ENCODE peak calls at places on chromosomes 4 and X, in ten cellular contexts. One of them, this sample, is unnamed.

GRCh38 chr4:60034371-60034770 is 1165.8 kb upstream of the ADGRL3 start:
- DNase-seq in upper lobe of right lung: no peak
- DNase-seq in D341Med: no peak
- DNase-seq in NCI-H1436: no peak
- DNase-seq in GM04504: no peak
- DNase-seq in activated CD4-positive, alpha-beta memory T cell treated with anti-CD3 and anti-CD28 coated beads, Interleukin-2, amount 10 ng/mL, durations not matched to agents 7 days and 5 days: no peak
- DNase-seq in mucosa of descending colon: no peak
- DNase-seq in islet precursor cell: peak; percentile 63
- DNase-seq in activated naive CD4-positive, alpha-beta T cell treated with Interleukin-2 at 50 U/mL for 16 hours: no peak
- DNase-seq in esophagus squamous epithelium: no peak
- DNase-seq in this sample: no peak

GRCh38 chrX:70500826-70501225 is 56.2 kb downstream of the DLG3 start:
- DNase-seq in upper lobe of right lung: no peak
- DNase-seq in D341Med: no peak
- DNase-seq in NCI-H1436: no peak
- DNase-seq in GM04504: no peak
- DNase-seq in activated CD4-positive, alpha-beta memory T cell treated with anti-CD3 and anti-CD28 coated beads, Interleukin-2, amount 10 ng/mL, durations not matched to agents 7 days and 5 days: no peak
- DNase-seq in mucosa of descending colon: no peak
- DNase-seq in islet precursor cell: peak; percentile 7
- DNase-seq in activated naive CD4-positive, alpha-beta T cell treated with Interleukin-2 at 50 U/mL for 16 hours: no peak
- DNase-seq in esophagus squamous epithelium: no peak
- DNase-seq in this sample: no peak

GRCh38 chr4:183343730-183344129 is 21.5 kb upstream of the CLDN24 start:
- DNase-seq in upper lobe of right lung: peak; percentile 27
- DNase-seq in D341Med: no peak
- DNase-seq in NCI-H1436: no peak
- DNase-seq in GM04504: no peak
- DNase-seq in activated CD4-positive, alpha-beta memory T cell treated with anti-CD3 and anti-CD28 coated beads, Interleukin-2, amount 10 ng/mL, durations not matched to agents 7 days and 5 days: no peak
- DNase-seq in mucosa of descending colon: no peak
- DNase-seq in islet precursor cell: no peak
- DNase-seq in activated naive CD4-positive, alpha-beta T cell treated with Interleukin-2 at 50 U/mL for 16 hours: no peak
- DNase-seq in esophagus squamous epithelium: no peak
- DNase-seq in this sample: no peak

GRCh38 chr4:65865489-65865888 is 195.2 kb upstream of the EPHA5 start:
- DNase-seq in upper lobe of right lung: no peak
- DNase-seq in D341Med: peak; percentile 37
- DNase-seq in NCI-H1436: no peak
- DNase-seq in GM04504: no peak
- DNase-seq in activated CD4-positive, alpha-beta memory T cell treated with anti-CD3 and anti-CD28 coated beads, Interleukin-2, amount 10 ng/mL, durations not matched to agents 7 days and 5 days: no peak
- DNase-seq in mucosa of descending colon: no peak
- DNase-seq in islet precursor cell: no peak
- DNase-seq in activated naive CD4-positive, alpha-beta T cell treated with Interleukin-2 at 50 U/mL for 16 hours: no peak
- DNase-seq in esophagus squamous epithelium: no peak
- DNase-seq in this sample: no peak

GRCh38 chr4:128483816-128484215 is 196.2 kb upstream of the PGRMC2 start:
- DNase-seq in upper lobe of right lung: no peak
- DNase-seq in D341Med: no peak
- DNase-seq in NCI-H1436: no peak
- DNase-seq in GM04504: peak; percentile 64
- DNase-seq in activated CD4-positive, alpha-beta memory T cell treated with anti-CD3 and anti-CD28 coated beads, Interleukin-2, amount 10 ng/mL, durations not matched to agents 7 days and 5 days: no peak
- DNase-seq in mucosa of descending colon: no peak
- DNase-seq in islet precursor cell: no peak
- DNase-seq in activated naive CD4-positive, alpha-beta T cell treated with Interleukin-2 at 50 U/mL for 16 hours: no peak
- DNase-seq in esophagus squamous epithelium: no peak
- DNase-seq in this sample: no peak

GRCh38 chr4:112214397-112215264 is 17.0 kb upstream of the AP1AR start:
- DNase-seq in upper lobe of right lung: no peak
- DNase-seq in D341Med: peak; percentile 35
- DNase-seq in NCI-H1436: peak; percentile 8
- DNase-seq in GM04504: no peak
- DNase-seq in activated CD4-positive, alpha-beta memory T cell treated with anti-CD3 and anti-CD28 coated beads, Interleukin-2, amount 10 ng/mL, durations not matched to agents 7 days and 5 days: no peak
- DNase-seq in mucosa of descending colon: peak; percentile 40
- DNase-seq in islet precursor cell: no peak
- DNase-seq in activated naive CD4-positive, alpha-beta T cell treated with Interleukin-2 at 50 U/mL for 16 hours: no peak
- DNase-seq in esophagus squamous epithelium: no peak
- DNase-seq in this sample: no peak

GRCh38 chr4:75344915-75345314 is 169.3 kb downstream of the RCHY1 start:
- DNase-seq in upper lobe of right lung: no peak
- DNase-seq in D341Med: no peak
- DNase-seq in NCI-H1436: no peak
- DNase-seq in GM04504: no peak
- DNase-seq in activated CD4-positive, alpha-beta memory T cell treated with anti-CD3 and anti-CD28 coated beads, Interleukin-2, amount 10 ng/mL, durations not matched to agents 7 days and 5 days: no peak
- DNase-seq in mucosa of descending colon: no peak
- DNase-seq in islet precursor cell: no peak
- DNase-seq in activated naive CD4-positive, alpha-beta T cell treated with Interleukin-2 at 50 U/mL for 16 hours: no peak
- DNase-seq in esophagus squamous epithelium: no peak
- DNase-seq in this sample: no peak

GRCh38 chr4:143773998-143774898 is 73.8 kb upstream of the FREM3 start:
- DNase-seq in upper lobe of right lung: no peak
- DNase-seq in D341Med: peak; percentile 58
- DNase-seq in NCI-H1436: peak; percentile 3
- DNase-seq in GM04504: peak; percentile 17
- DNase-seq in activated CD4-positive, alpha-beta memory T cell treated with anti-CD3 and anti-CD28 coated beads, Interleukin-2, amount 10 ng/mL, durations not matched to agents 7 days and 5 days: peak; percentile 48
- DNase-seq in mucosa of descending colon: peak; percentile 73
- DNase-seq in islet precursor cell: peak; percentile 83
- DNase-seq in activated naive CD4-positive, alpha-beta T cell treated with Interleukin-2 at 50 U/mL for 16 hours: peak; percentile 29
- DNase-seq in esophagus squamous epithelium: no peak
- DNase-seq in this sample: no peak

GRCh38 chr4:80266902-80267380 is 477 bp downstream of the FGF5 start:
- DNase-seq in upper lobe of right lung: no peak
- DNase-seq in D341Med: peak; percentile 30
- DNase-seq in NCI-H1436: peak; percentile 19
- DNase-seq in GM04504: peak; percentile 38
- DNase-seq in activated CD4-positive, alpha-beta memory T cell treated with anti-CD3 and anti-CD28 coated beads, Interleukin-2, amount 10 ng/mL, durations not matched to agents 7 days and 5 days: no peak
- DNase-seq in mucosa of descending colon: no peak
- DNase-seq in islet precursor cell: peak; percentile 73
- DNase-seq in activated naive CD4-positive, alpha-beta T cell treated with Interleukin-2 at 50 U/mL for 16 hours: no peak
- DNase-seq in esophagus squamous epithelium: no peak
- DNase-seq in this sample: peak; percentile 84

GRCh38 chr4:152352215-152352614 is 183.7 kb downstream of the FBXW7 start:
- DNase-seq in upper lobe of right lung: no peak
- DNase-seq in D341Med: peak; percentile 10
- DNase-seq in NCI-H1436: no peak
- DNase-seq in GM04504: no peak
- DNase-seq in activated CD4-positive, alpha-beta memory T cell treated with anti-CD3 and anti-CD28 coated beads, Interleukin-2, amount 10 ng/mL, durations not matched to agents 7 days and 5 days: no peak
- DNase-seq in mucosa of descending colon: no peak
- DNase-seq in islet precursor cell: no peak
- DNase-seq in activated naive CD4-positive, alpha-beta T cell treated with Interleukin-2 at 50 U/mL for 16 hours: no peak
- DNase-seq in esophagus squamous epithelium: no peak
- DNase-seq in this sample: no peak

GRCh38 chr4:165347647-165348569 is 20.4 kb downstream of the MSMO1 start:
- DNase-seq in upper lobe of right lung: no peak
- DNase-seq in D341Med: no peak
- DNase-seq in NCI-H1436: no peak
- DNase-seq in GM04504: no peak
- DNase-seq in activated CD4-positive, alpha-beta memory T cell treated with anti-CD3 and anti-CD28 coated beads, Interleukin-2, amount 10 ng/mL, durations not matched to agents 7 days and 5 days: no peak
- DNase-seq in mucosa of descending colon: no peak
- DNase-seq in islet precursor cell: no peak
- DNase-seq in activated naive CD4-positive, alpha-beta T cell treated with Interleukin-2 at 50 U/mL for 16 hours: no peak
- DNase-seq in esophagus squamous epithelium: no peak
- DNase-seq in this sample: no peak

GRCh38 chrX:4173743-4174142 is 460.3 kb upstream of the PRKX start:
- DNase-seq in upper lobe of right lung: no peak
- DNase-seq in D341Med: no peak
- DNase-seq in NCI-H1436: no peak
- DNase-seq in GM04504: no peak
- DNase-seq in activated CD4-positive, alpha-beta memory T cell treated with anti-CD3 and anti-CD28 coated beads, Interleukin-2, amount 10 ng/mL, durations not matched to agents 7 days and 5 days: no peak
- DNase-seq in mucosa of descending colon: no peak
- DNase-seq in islet precursor cell: no peak
- DNase-seq in activated naive CD4-positive, alpha-beta T cell treated with Interleukin-2 at 50 U/mL for 16 hours: no peak
- DNase-seq in esophagus squamous epithelium: no peak
- DNase-seq in this sample: no peak

GRCh38 chr4:98794565-98795205 is 134.2 kb downstream of the EIF4E start:
- DNase-seq in upper lobe of right lung: no peak
- DNase-seq in D341Med: no peak
- DNase-seq in NCI-H1436: no peak
- DNase-seq in GM04504: peak; percentile 10
- DNase-seq in activated CD4-positive, alpha-beta memory T cell treated with anti-CD3 and anti-CD28 coated beads, Interleukin-2, amount 10 ng/mL, durations not matched to agents 7 days and 5 days: no peak
- DNase-seq in mucosa of descending colon: no peak
- DNase-seq in islet precursor cell: peak; percentile 86
- DNase-seq in activated naive CD4-positive, alpha-beta T cell treated with Interleukin-2 at 50 U/mL for 16 hours: peak; percentile 61
- DNase-seq in esophagus squamous epithelium: no peak
- DNase-seq in this sample: no peak

GRCh38 chrX:122004127-122004526 is 956.7 kb downstream of the GLUD2 start:
- DNase-seq in upper lobe of right lung: no peak
- DNase-seq in D341Med: no peak
- DNase-seq in NCI-H1436: no peak
- DNase-seq in GM04504: no peak
- DNase-seq in activated CD4-positive, alpha-beta memory T cell treated with anti-CD3 and anti-CD28 coated beads, Interleukin-2, amount 10 ng/mL, durations not matched to agents 7 days and 5 days: no peak
- DNase-seq in mucosa of descending colon: no peak
- DNase-seq in islet precursor cell: no peak
- DNase-seq in activated naive CD4-positive, alpha-beta T cell treated with Interleukin-2 at 50 U/mL for 16 hours: no peak
- DNase-seq in esophagus squamous epithelium: no peak
- DNase-seq in this sample: no peak

GRCh38 chr4:22129454-22130075 is 181.0 kb upstream of the KCNIP4 start:
- DNase-seq in upper lobe of right lung: no peak
- DNase-seq in D341Med: peak; percentile 67
- DNase-seq in NCI-H1436: peak; percentile 4
- DNase-seq in GM04504: peak; percentile 5
- DNase-seq in activated CD4-positive, alpha-beta memory T cell treated with anti-CD3 and anti-CD28 coated beads, Interleukin-2, amount 10 ng/mL, durations not matched to agents 7 days and 5 days: no peak
- DNase-seq in mucosa of descending colon: peak; percentile 45
- DNase-seq in islet precursor cell: peak; percentile 76
- DNase-seq in activated naive CD4-positive, alpha-beta T cell treated with Interleukin-2 at 50 U/mL for 16 hours: no peak
- DNase-seq in esophagus squamous epithelium: no peak
- DNase-seq in this sample: no peak

GRCh38 chrX:47815901-47816845 is 20.5 kb upstream of the ZNF81 start:
- DNase-seq in upper lobe of right lung: no peak
- DNase-seq in D341Med: no peak
- DNase-seq in NCI-H1436: no peak
- DNase-seq in GM04504: no peak
- DNase-seq in activated CD4-positive, alpha-beta memory T cell treated with anti-CD3 and anti-CD28 coated beads, Interleukin-2, amount 10 ng/mL, durations not matched to agents 7 days and 5 days: no peak
- DNase-seq in mucosa of descending colon: peak; percentile 60
- DNase-seq in islet precursor cell: no peak
- DNase-seq in activated naive CD4-positive, alpha-beta T cell treated with Interleukin-2 at 50 U/mL for 16 hours: no peak
- DNase-seq in esophagus squamous epithelium: no peak
- DNase-seq in this sample: no peak

GRCh38 chr4:113682730-113683129 is 78.8 kb downstream of the CAMK2D start:
- DNase-seq in upper lobe of right lung: no peak
- DNase-seq in D341Med: no peak
- DNase-seq in NCI-H1436: no peak
- DNase-seq in GM04504: no peak
- DNase-seq in activated CD4-positive, alpha-beta memory T cell treated with anti-CD3 and anti-CD28 coated beads, Interleukin-2, amount 10 ng/mL, durations not matched to agents 7 days and 5 days: no peak
- DNase-seq in mucosa of descending colon: no peak
- DNase-seq in islet precursor cell: no peak
- DNase-seq in activated naive CD4-positive, alpha-beta T cell treated with Interleukin-2 at 50 U/mL for 16 hours: no peak
- DNase-seq in esophagus squamous epithelium: no peak
- DNase-seq in this sample: no peak

GRCh38 chr4:173862754-173863153 is 332.7 kb upstream of the HAND2 start:
- DNase-seq in upper lobe of right lung: no peak
- DNase-seq in D341Med: no peak
- DNase-seq in NCI-H1436: no peak
- DNase-seq in GM04504: no peak
- DNase-seq in activated CD4-positive, alpha-beta memory T cell treated with anti-CD3 and anti-CD28 coated beads, Interleukin-2, amount 10 ng/mL, durations not matched to agents 7 days and 5 days: no peak
- DNase-seq in mucosa of descending colon: no peak
- DNase-seq in islet precursor cell: no peak
- DNase-seq in activated naive CD4-positive, alpha-beta T cell treated with Interleukin-2 at 50 U/mL for 16 hours: no peak
- DNase-seq in esophagus squamous epithelium: no peak
- DNase-seq in this sample: no peak

This sample was measured in chondrocyte.